ENCODE peak calls at places on chromosomes 13 and 19, in five cellular contexts. B is EH; W is fibroblast of pulmonary artery; E is effector memory CD8-positive, alpha-beta T cell; F is posterior cingulate gyrus. M is an unnamed sample.

GRCh38 chr19:2438178-2438577 is 10.8 kb upstream of the TIMM13 start:
- DNase-seq in E (no peak), W (no peak), F (no peak), B (no peak), M (no peak)

GRCh38 chr19:17075860-17076538 is 422 bp downstream of the MYO9B start:
- DNase-seq in W (no peak), E (peak; percentile 60), F (no peak), B (peak; percentile 48), M (peak; percentile 66)

GRCh38 chr19:6811906-6812305 is 39.4 kb downstream of the VAV1 start:
- DNase-seq in E (no peak), B (peak; percentile 52), F (no peak), W (peak; percentile 83), M (peak; percentile 66)

GRCh38 chr13:76210262-76210661 is 574.1 kb downstream of the LMO7 start:
- DNase-seq in E (no peak), F (no peak), B (peak; percentile 5), W (no peak), M (no peak)

GRCh38 chr19:33204136-33204973 is 10.2 kb downstream of the LRP3 start:
- DNase-seq in W (no peak), E (no peak), F (no peak), B (no peak), M (no peak)

GRCh38 chr13:111491021-111491420 is 170.6 kb downstream of the TEX29 start:
- DNase-seq in B (no peak), W (no peak), E (no peak), F (no peak), M (no peak)

GRCh38 chr19:10421981-10422461 is 1.7 kb downstream of the PDE4A start:
- DNase-seq in B (no peak), E (no peak), F (no peak), W (no peak), M (no peak)

GRCh38 chr19:11422163-11423068 is 3.3 kb upstream of the RGL3 start:
- DNase-seq in W (peak; percentile 61), B (peak; percentile 80), E (peak; percentile 45), F (peak; percentile 17), M (peak; percentile 51)

GRCh38 chr13:49667773-49668172 is 23.5 kb downstream of the EBPL start:
- DNase-seq in W (no peak), B (peak; percentile 63), E (no peak), F (no peak), M (peak; percentile 33)

GRCh38 chr19:13060964-13061927 is 41.4 kb downstream of the LYL1 start:
- DNase-seq in W (peak; percentile 78), E (peak; percentile 80), B (peak; percentile 76), F (peak; percentile 88), M (peak; percentile 95)

GRCh38 chr13:111233080-111233479 is 87.4 kb upstream of the TEX29 start:
- DNase-seq in E (no peak), B (peak; percentile 37), F (no peak), W (no peak), M (no peak)

GRCh38 chr19:7159105-7159933 is 89.8 kb downstream of the ZNF557 start:
- DNase-seq in E (no peak), F (peak; percentile 41), W (peak; percentile 91), B (peak; percentile 61), M (no peak)

GRCh38 chr19:3575260-3575741 is 2.6 kb downstream of the HMG20B start:
- DNase-seq in F (peak; percentile 55), B (peak; percentile 23), W (peak; percentile 39), E (peak; percentile 31), M (no peak)

GRCh38 chr19:41553804-41554203 is 22.2 kb upstream of the CEACAM21 start:
- DNase-seq in W (no peak), E (no peak), B (no peak), F (no peak), M (no peak)

GRCh38 chr19:42038675-42039074 is 31.3 kb downstream of the GRIK5 start:
- DNase-seq in W (no peak), B (no peak), E (no peak), F (peak; percentile 53), M (no peak)

GRCh38 chr19:737591-738093 is 13.3 kb upstream of the MISP start:
- DNase-seq in W (peak; percentile 46), F (peak; percentile 49), B (peak; percentile 43), E (peak; percentile 61), M (peak; percentile 69)

GRCh38 chr13:113625965-113626661 is 31.9 kb downstream of the ATP4B start:
- DNase-seq in B (peak; percentile 90), F (no peak), E (no peak), W (peak; percentile 55), M (peak; percentile 66)

GRCh38 chr13:110536006-110536693 is 25.4 kb downstream of the RAB20 start:
- DNase-seq in W (no peak), B (no peak), F (peak; percentile 17), E (no peak), M (no peak)

GRCh38 chr13:79455331-79455730 is 25.6 kb upstream of the NDFIP2 start:
- DNase-seq in W (no peak), E (no peak), F (no peak), B (peak; percentile 77), M (no peak)

GRCh38 chr13:46354143-46355087 is 32.6 kb downstream of the RUBCNL start:
- DNase-seq in W (peak; percentile 92), E (no peak), F (no peak), B (peak; percentile 97), M (peak; percentile 83)

GRCh38 chr19:36748431-36749275 is 24.0 kb downstream of the ZNF850 start:
- DNase-seq in W (no peak), F (no peak), E (no peak), B (no peak), M (no peak)

GRCh38 chr13:110637747-110638146 is 22.4 kb downstream of the NAXD start:
- DNase-seq in E (no peak), F (no peak), B (no peak), W (no peak), M (no peak)

GRCh38 chr19:1489463-1489971 is 633 bp downstream of the PCSK4 start:
- DNase-seq in E (no peak), F (no peak), W (no peak), B (no peak), M (no peak)

GRCh38 chr19:10226376-10227214 is 4.5 kb downstream of the S1PR2 start:
- DNase-seq in F (peak; percentile 9), E (no peak), B (peak; percentile 77), W (peak; percentile 95), M (peak; percentile 92)

GRCh38 chr19:45973564-45974338 is at the start of gene NOVA2:
- DNase-seq in B (peak; percentile 62), E (peak; percentile 9), F (peak; percentile 91), W (peak; percentile 88), M (peak; percentile 40)

GRCh38 chr19:13588953-13589833 is 82.9 kb upstream of the CACNA1A start:
- DNase-seq in W (peak; percentile 59), E (peak; percentile 84), B (peak; percentile 60), F (peak; percentile 83), M (peak; percentile 80)

GRCh38 chr13:78680064-78680463 is 21.1 kb upstream of the OBI1 start:
- DNase-seq in E (no peak), B (no peak), F (no peak), W (no peak), M (no peak)

M was measured in adipocyte.